ENCODE peak calls at places on chromosomes 1 and 21, in six cellular contexts. Z is GM23338; P is H9; M is psoas muscle; W is endodermal cell; A is CD4-positive, alpha-beta memory T cell. R is an unnamed sample.

GRCh38 chr1:244271909-244272308 is 179.8 kb downstream of the ADSS2 start:
- DNase-seq in M (no peak), W (no peak), P (no peak), Z (no peak), A (no peak), R (no peak)

GRCh38 chr1:177517556-177517955 is 346.8 kb downstream of the BRINP2 start:
- DNase-seq in Z (no peak), M (no peak), P (no peak), A (no peak), W (no peak), R (no peak)

GRCh38 chr1:226908913-226909312 is 31.2 kb upstream of the COQ8A start:
- DNase-seq in M (no peak), W (no peak), P (no peak), Z (peak; percentile 12), A (no peak), R (no peak)

GRCh38 chr1:246483204-246483933 is 23.7 kb downstream of the SMYD3 start:
- DNase-seq in Z (no peak), M (no peak), W (no peak), A (no peak), P (no peak), R (peak; percentile 56)

GRCh38 chr1:54407957-54408700 is 1.9 kb upstream of the SSBP3 start:
- DNase-seq in A (no peak), W (peak; percentile 71), P (no peak), M (peak; percentile 58), Z (peak; percentile 65), R (no peak)

GRCh38 chr1:84450916-84451315 is 28.1 kb upstream of the RPF1 start:
- DNase-seq in M (no peak), P (no peak), Z (no peak), W (no peak), A (no peak), R (no peak)

GRCh38 chr1:31823780-31824179 is 8.0 kb upstream of the SPOCD1 start:
- DNase-seq in P (no peak), M (no peak), W (no peak), A (no peak), Z (no peak), R (no peak)

GRCh38 chr1:161298116-161298515 is 11.7 kb downstream of the MPZ start:
- DNase-seq in Z (no peak), A (no peak), P (no peak), M (no peak), W (no peak), R (no peak)

GRCh38 chr1:169894424-169895145 is 889 bp upstream of the SCYL3 start:
- DNase-seq in Z (no peak), P (no peak), M (no peak), W (no peak), A (no peak), R (no peak)

GRCh38 chr1:210882414-210883221 is 251.3 kb downstream of the KCNH1 start:
- DNase-seq in M (no peak), A (no peak), P (no peak), Z (no peak), W (no peak), R (no peak)

GRCh38 chr1:210878564-210878963 is 255.4 kb downstream of the KCNH1 start:
- DNase-seq in A (no peak), W (no peak), Z (no peak), P (no peak), M (no peak), R (no peak)

DNA sequence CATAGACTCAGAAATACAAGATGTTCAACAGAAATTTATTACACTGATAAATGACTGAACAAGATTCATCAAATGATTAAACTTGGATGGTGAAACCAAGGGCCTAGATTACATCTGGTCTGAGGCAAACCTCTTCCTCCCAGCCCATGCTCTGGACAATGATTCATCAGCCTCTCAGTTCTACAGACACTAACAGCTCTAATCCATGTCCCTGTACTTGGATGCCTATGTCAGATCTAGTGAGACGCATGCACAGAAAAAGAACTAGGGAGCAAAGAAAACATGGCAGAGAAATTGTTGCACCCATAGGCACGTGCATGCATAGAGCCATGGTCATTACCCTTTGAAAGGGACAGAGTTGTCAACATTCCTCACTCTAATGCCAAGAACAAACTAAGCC is 250.1 kb downstream of the KCNH1 start:
- DNase-seq in Z (no peak), A (no peak), W (no peak), M (no peak), P (no peak), R (no peak)
- H3K27ac ChIP-seq in Z (no peak overlapping the region), A (no peak overlapping the region), W (no peak overlapping the region), M (no peak overlapping the region), P (no peak overlapping the region), R (no peak overlapping the region)

DNA sequence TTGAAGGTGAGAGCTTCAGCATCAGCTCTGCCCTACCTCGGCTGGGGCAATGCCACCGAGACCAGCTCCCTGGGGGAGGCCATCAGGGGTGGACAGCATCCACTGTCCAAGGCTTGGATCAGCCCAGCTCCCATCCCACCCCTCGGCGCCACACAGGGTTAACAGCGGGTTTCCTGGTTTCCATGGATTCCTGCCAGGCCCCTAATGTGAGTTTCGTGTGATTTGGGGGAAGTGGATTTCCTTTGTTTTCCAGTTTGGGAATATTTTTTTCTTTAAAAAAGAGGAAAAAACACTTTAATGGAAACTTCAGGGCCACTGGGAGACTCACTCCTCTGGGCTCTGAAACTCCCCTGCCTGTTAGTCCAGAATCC is 34.3 kb downstream of the CASZ1 start:
- DNase-seq in Z (no peak), W (no peak), M (no peak), A (no peak), P (no peak), R (no peak)
- H3K27ac ChIP-seq in Z (no peak overlapping the region), W (no peak overlapping the region), M (peak overlapping the region; percentile 60), A (no peak overlapping the region), P (no peak overlapping the region), R (no peak overlapping the region)

DNA sequence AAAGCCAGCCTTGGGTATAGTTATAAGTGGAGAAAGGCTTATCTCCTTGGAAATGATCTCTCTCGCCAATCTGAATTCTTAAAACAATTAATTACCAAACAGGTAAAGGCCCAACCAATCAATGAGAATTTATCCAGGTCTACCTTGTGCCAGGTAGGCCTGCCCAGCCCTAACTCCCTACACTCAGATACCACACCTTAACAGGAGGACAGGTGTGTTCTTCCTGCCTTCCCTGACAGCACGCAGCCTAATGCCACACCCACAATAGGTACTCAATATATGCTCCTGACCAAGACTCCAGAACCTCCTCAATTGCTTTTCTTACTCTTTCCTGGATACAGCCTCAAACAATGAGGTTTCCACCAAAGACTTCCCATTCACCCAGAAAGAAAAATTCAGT is 25.8 kb downstream of the TRABD2B start:
- DNase-seq in W (no peak), A (no peak), P (no peak), M (no peak), Z (no peak), R (no peak)
- H3K27ac ChIP-seq in W (no peak overlapping the region), A (no peak overlapping the region), P (no peak overlapping the region), M (no peak overlapping the region), Z (no peak overlapping the region), R (no peak overlapping the region)

GRCh38 chr1:209490013-209490412 is 93.5 kb upstream of the CAMK1G start:
- DNase-seq in P (no peak), M (no peak), W (peak; percentile 18), Z (peak; percentile 60), A (no peak), R (no peak)
- H3K27ac ChIP-seq in P (no peak overlapping the region), M (no peak overlapping the region), W (no peak overlapping the region), Z (no peak overlapping the region), A (no peak overlapping the region), R (no peak overlapping the region)

GRCh38 chr1:29125237-29125641 is 1.5 kb upstream of the TMEM200B start:
- DNase-seq in W (no peak), P (no peak), Z (no peak), A (no peak), M (no peak), R (no peak)
- H3K27ac ChIP-seq in W (no peak overlapping the region), P (no peak overlapping the region), Z (no peak overlapping the region), A (no peak overlapping the region), M (peak overlapping the region; percentile 73), R (no peak overlapping the region)

DNA sequence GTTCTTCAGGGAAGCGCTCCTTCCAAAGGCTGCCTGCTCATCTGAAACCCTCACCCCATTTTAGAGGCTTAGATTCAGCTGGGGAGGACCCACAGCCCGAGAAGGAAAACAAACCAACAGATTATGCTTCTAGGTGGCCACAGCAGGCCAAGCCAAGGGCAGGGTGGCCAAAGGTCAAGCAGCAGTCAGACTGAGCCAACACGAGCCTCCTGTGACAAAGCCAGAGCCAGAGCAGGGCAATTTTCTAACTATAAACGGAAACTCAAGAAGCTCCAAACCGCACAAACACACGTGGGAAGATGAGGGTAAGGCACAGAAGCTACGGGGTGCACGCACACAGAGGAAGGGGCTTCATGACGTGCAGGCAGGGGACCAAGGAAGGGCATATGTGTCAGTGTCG is 64.1 kb downstream of the PLEKHA6 start:
- DNase-seq in W (no peak), M (peak; percentile 63), Z (no peak), P (no peak), A (no peak), R (no peak)
- H3K27ac ChIP-seq in W (no peak overlapping the region), M (no peak overlapping the region), Z (no peak overlapping the region), P (no peak overlapping the region), A (no peak overlapping the region), R (no peak overlapping the region)

GRCh38 chr21:46363698-46364097 is 39.7 kb downstream of the PCNT start:
- DNase-seq in M (peak; percentile 51), W (peak; percentile 53), P (peak; percentile 43), A (no peak), Z (no peak), R (no peak)
- H3K27ac ChIP-seq in M (no peak overlapping the region), W (no peak overlapping the region), P (no peak overlapping the region), A (no peak overlapping the region), Z (no peak overlapping the region), R (no peak overlapping the region)

R was measured in CD4-positive, CD25-positive, alpha-beta regulatory T cell.